ENCODE peak calls at places on chromosomes 16 and 17, in four cellular contexts. V, X, H and A are unnamed samples.

GRCh38 chr17:49829026-49829425 is 18.8 kb downstream of the TAC4 start:
- DNase-seq in H (no peak), X (no peak), V (no peak), A (no peak)

GRCh38 chr17:50354776-50355175 is 8.8 kb downstream of the XYLT2 start:
- DNase-seq in V (no peak), H (no peak), X (no peak), A (no peak)

GRCh38 chr17:15123593-15124590 is 141.2 kb downstream of the PMP22 start:
- DNase-seq in X (no peak), H (no peak), V (no peak), A (no peak)

GRCh38 chr17:19470529-19471261 is 59.7 kb downstream of the RNF112 start:
- DNase-seq in H (no peak), X (peak; percentile 88), V (peak; percentile 67), A (no peak)

GRCh38 chr16:64362193-64362592 is 759.7 kb downstream of the CDH11 start:
- DNase-seq in V (no peak), X (no peak), H (no peak), A (no peak)

GRCh38 chr16:56115817-56116576 is 75.3 kb upstream of the GNAO1 start:
- DNase-seq in H (no peak), X (no peak), V (no peak), A (peak; percentile 43)

GRCh38 chr17:39716073-39716818 is 14.1 kb downstream of the MIEN1 start:
- DNase-seq in X (no peak), V (no peak), H (no peak), A (no peak)

GRCh38 chr17:60421273-60422161 is 772 bp upstream of the CHCT1 start:
- DNase-seq in V (no peak), H (peak; percentile 71), X (peak; percentile 83), A (peak; percentile 67)

GRCh38 chr16:81237282-81237681 is 1.2 kb upstream of the BCO1 start:
- DNase-seq in X (peak; percentile 78), H (no peak), V (no peak), A (peak; percentile 11)

GRCh38 chr17:32852811-32853210 is 24.1 kb downstream of the MYO1D start:
- DNase-seq in H (no peak), V (no peak), X (no peak), A (no peak)

GRCh38 chr17:43601280-43602050 is 55.3 kb upstream of the ETV4 start:
- DNase-seq in X (peak; percentile 51), H (no peak), V (no peak), A (no peak)

GRCh38 chr17:70073799-70074198 is 1.2 kb upstream of the KCNJ16 start:
- DNase-seq in H (no peak), V (no peak), X (no peak), A (no peak)

GRCh38 chr17:8870406-8871040 is 3.0 kb upstream of the PIK3R6 start:
- DNase-seq in V (no peak), X (no peak), H (no peak), A (no peak)

GRCh38 chr16:69564845-69565610 is 738 bp upstream of the NFAT5 start:
- DNase-seq in X (no peak), V (no peak), H (peak; percentile 48), A (peak; percentile 34)